ENCODE peak calls at places on chromosomes 6 and 20, in seven cellular contexts. I, H, Y, C, S, A and N are unnamed samples.
A peak's percentile ranks its signal among the peaks of the same experiment; 100 is the strongest.

GRCh38 chr20:63701329-63702035 is 5.0 kb downstream of the TNFRSF6B start:
- DNase-seq in H (peak; percentile 20), A (peak; percentile 76), Y (no peak), I (no peak), S (peak; percentile 58), C (no peak), N (no peak)

GRCh38 chr6:113860165-113860955 is 3.2 kb downstream of the MARCKS start:
- DNase-seq in C (no peak), Y (no peak), S (peak; percentile 36), H (peak; percentile 48), A (no peak), I (no peak), N (peak; percentile 13)

GRCh38 chr20:10735195-10735949 is 61.6 kb upstream of the JAG1 start:
- DNase-seq in I (no peak), Y (no peak), A (no peak), C (no peak), H (no peak), S (no peak), N (no peak)

GRCh38 chr6:137923866-137924616 is 57.0 kb downstream of the TNFAIP3 start:
- DNase-seq in C (no peak), H (no peak), I (no peak), A (no peak), Y (no peak), S (peak; percentile 73), N (no peak)

GRCh38 chr6:105804436-105804835 is 281.7 kb upstream of the PRDM1 start:
- DNase-seq in S (no peak), A (no peak), Y (peak; percentile 48), C (no peak), H (no peak), I (no peak), N (no peak)

GRCh38 chr20:32387262-32387661 is 29.1 kb downstream of the ASXL1 start:
- DNase-seq in C (peak; percentile 43), H (no peak), A (no peak), I (peak; percentile 70), Y (no peak), S (no peak), N (no peak)

GRCh38 chr20:61780066-61780465 is 285.6 kb downstream of the TAF4 start:
- DNase-seq in A (no peak), S (no peak), Y (no peak), H (no peak), C (no peak), I (no peak), N (no peak)

GRCh38 chr6:169141706-169142705 is 111.6 kb downstream of the THBS2 start:
- DNase-seq in S (no peak), H (no peak), Y (no peak), C (no peak), A (no peak), I (no peak), N (no peak)

GRCh38 chr6:151647871-151648639 is 154.2 kb downstream of the CCDC170 start:
- DNase-seq in H (no peak), A (no peak), C (no peak), S (peak; percentile 39), Y (no peak), I (no peak), N (no peak)

GRCh38 chr20:37377346-37378081 is 31.6 kb downstream of the SRC start:
- DNase-seq in A (no peak), S (peak; percentile 51), C (no peak), H (no peak), Y (no peak), I (no peak), N (no peak)

GRCh38 chr6:4986999-4987398 is 16.8 kb downstream of the RPP40 start:
- DNase-seq in S (no peak), C (no peak), Y (no peak), H (no peak), A (no peak), I (no peak), N (no peak)

GRCh38 chr20:35093245-35093884 is 758 bp upstream of the TRPC4AP start:
- DNase-seq in C (no peak), S (no peak), H (no peak), I (no peak), Y (no peak), A (no peak), N (no peak)

GRCh38 chr6:16257999-16258708 is 19.8 kb downstream of the GMPR start:
- DNase-seq in I (no peak), A (no peak), Y (no peak), C (no peak), S (no peak), H (no peak), N (no peak)

GRCh38 chr6:160081398-160081797 is 40.2 kb upstream of the SLC22A1 start:
- DNase-seq in Y (no peak), C (no peak), I (no peak), S (peak; percentile 50), H (no peak), A (no peak), N (no peak)

GRCh38 chr6:56517155-56517745 is 125.4 kb downstream of the DST start:
- DNase-seq in I (no peak), S (no peak), Y (no peak), H (no peak), C (no peak), A (no peak), N (peak; percentile 75)

GRCh38 chr20:2006452-2007381 is 12.9 kb upstream of the PDYN start:
- DNase-seq in S (no peak), H (peak; percentile 31), Y (no peak), A (no peak), I (peak; percentile 58), C (peak; percentile 60), N (peak; percentile 9)

GRCh38 chr6:33609019-33609418 is 12.1 kb upstream of the ITPR3 start:
- DNase-seq in H (no peak), I (no peak), S (no peak), Y (no peak), A (no peak), C (no peak), N (no peak)

GRCh38 chr6:10019851-10020250 is 395.0 kb downstream of the TFAP2A start:
- DNase-seq in S (no peak), Y (no peak), I (no peak), H (no peak), A (no peak), C (no peak), N (no peak)